ENCODE peak calls at places on chromosomes 11 and 22, in four cellular contexts. D is COLO829; Y is memory B cell; N is activated CD8-positive, alpha-beta memory T cell treated with anti-CD3 and anti-CD28 coated beads, Interleukin-2, amount 10 ng/mL, durations not matched to agents 7 days and 5 days. T is an unnamed sample.

GRCh38 chr11:32297629-32298028 is 137.7 kb downstream of the WT1 start:
- DNase-seq in D (peak), Y (no peak), N (no peak), T (no peak)

GRCh38 chr11:47980907-47981621 is 705 bp downstream of the PTPRJ start:
- DNase-seq in D (no peak), Y (peak), N (peak), T (peak)

GRCh38 chr11:128424271-128424709 is 163.1 kb downstream of the ETS1 start:
- DNase-seq in D (no peak), Y (no peak), N (no peak), T (no peak)

GRCh38 chr22:32080904-32081303 is 37.8 kb downstream of the SLC5A1 start:
- DNase-seq in D (peak), Y (no peak), N (no peak), T (peak)

GRCh38 chr11:11579012-11579755 is 42.6 kb downstream of the GALNT18 start:
- DNase-seq in D (no peak), Y (no peak), N (peak), T (no peak)

GRCh38 chr11:71356280-71356876 is 91.8 kb downstream of the DHCR7 start:
- DNase-seq in D (no peak), Y (no peak), N (no peak), T (no peak)

GRCh38 chr11:28104425-28104824 is 3.5 kb downstream of the KIF18A start:
- DNase-seq in D (no peak), Y (no peak), N (no peak), T (no peak)

GRCh38 chr11:111833524-111833923 is 37.9 kb downstream of the ALG9 start:
- DNase-seq in D (no peak), Y (no peak), N (no peak), T (no peak)

GRCh38 chr11:46906596-46906995 is 11.8 kb downstream of the LRP4 start:
- DNase-seq in D (no peak), Y (no peak), N (no peak), T (no peak)

GRCh38 chr22:22767876-22768602 is 119.6 kb upstream of the IGLL5 start:
- DNase-seq in D (no peak), Y (no peak), N (peak), T (no peak)

GRCh38 chr11:46026616-46027293 is 94.5 kb downstream of the PHF21A start:
- DNase-seq in D (no peak), Y (no peak), N (no peak), T (no peak)